ENCODE peak calls at places on chromosomes 4 and X, in five cellular contexts. U is GM12878, Z is K562, L is H1, O is HepG2. D is an unnamed sample. For H3K79me2, the result is how much of the 10 kb centered on the place peaks cover.

GRCh38 chr4:52825311-52826090 is 36.6 kb upstream of the RASL11B start:
- DNase-seq in U (no peak), Z (no peak), O (peak), L (no peak), D (peak)

GRCh38 chrX:110167952-110168451 is 149.9 kb downstream of the AMMECR1 start:
- DNase-seq in L (peak), Z (peak), O (no peak), U (no peak), D (no peak)

GRCh38 chr4:86326399-86326798 is 33.5 kb downstream of the MAPK10 start:
- DNase-seq in Z (no peak), U (no peak), O (no peak), L (no peak), D (no peak)

GRCh38 chr4:124933521-124933920 is 221.0 kb upstream of the ANKRD50 start:
- DNase-seq in Z (no peak), L (no peak), O (no peak), U (no peak), D (no peak)

GRCh38 chrX:13658602-13659001 is 5.7 kb downstream of the TCEANC start:
- DNase-seq in O (peak), U (no peak), Z (peak), L (no peak), D (peak)

GRCh38 chrX:630922-631496 is 418 bp downstream of the SHOX start:
- DNase-seq in Z (no peak), L (peak), U (no peak), O (no peak), D (no peak)

GRCh38 chr4:139556735-139557505 is 901 bp upstream of the SETD7 start:
- DNase-seq in L (peak), U (no peak), Z (no peak), O (no peak), D (no peak)

GRCh38 chrX:78643874-78644273 is 15.3 kb downstream of the RTL3 start:
- DNase-seq in Z (no peak), U (no peak), L (no peak), O (no peak), D (no peak)

GRCh38 chr4:14115106-14115505 is 487.6 kb upstream of the BOD1L1 start:
- DNase-seq in U (no peak), O (no peak), L (no peak), Z (no peak), D (no peak)
- H3K79me2 ChIP-seq in U (under half), O (under half), L (under half), Z (under half), D (under half)

DNA sequence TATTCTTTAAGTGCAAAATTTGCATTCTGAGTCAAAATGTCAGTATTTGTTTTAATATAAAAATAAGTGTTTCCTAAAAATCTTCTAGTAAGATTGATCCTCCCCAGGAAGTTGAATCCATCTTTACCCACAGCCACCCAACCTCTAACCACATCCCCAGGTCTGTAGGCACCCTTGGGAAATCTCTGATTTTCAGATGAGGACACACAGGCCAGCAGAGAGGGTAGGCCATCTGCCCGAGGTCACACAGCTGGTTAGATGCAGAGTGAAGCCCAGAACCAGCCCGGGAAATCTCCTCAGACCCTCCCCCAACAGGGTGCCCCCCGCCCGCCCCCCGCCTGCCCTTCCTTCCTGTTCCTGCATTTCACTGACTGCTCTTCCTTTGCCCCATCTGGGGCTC is 277.5 kb downstream of the FBXW7 start:
- DNase-seq in O (no peak), U (no peak), L (no peak), Z (no peak), D (no peak)
- TF ChIP-seq SRF in O (no peak), U (no peak), L (no peak), Z (no peak), D (no peak)

DNA sequence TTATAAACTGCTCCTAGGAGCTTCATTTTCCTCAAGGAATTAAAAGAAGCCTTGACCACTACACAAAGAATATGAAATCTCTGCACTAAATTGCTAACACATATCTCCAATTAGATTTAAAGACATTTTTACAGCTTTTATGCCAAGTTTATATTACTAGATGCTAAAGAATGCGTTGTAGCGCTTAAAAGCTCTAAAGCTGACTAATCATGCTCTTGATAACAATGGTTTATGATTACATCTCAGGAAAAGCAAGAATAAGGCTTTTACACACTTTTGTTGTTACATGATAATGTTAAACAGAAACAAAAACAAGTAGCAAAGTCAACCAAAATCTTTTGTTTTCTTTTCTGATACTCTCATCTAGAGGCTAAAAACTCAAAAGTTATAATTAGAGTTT is 44.7 kb downstream of the SLC10A7 start:
- DNase-seq in Z (no peak), L (no peak), U (no peak), O (no peak), D (no peak)
- TF ChIP-seq ZNF274 in Z (no peak), L (no peak), U (no peak), O (no peak), D (no peak)

GRCh38 chr4:4477796-4478195 is 64.1 kb downstream of the STX18 start:
- DNase-seq in Z (no peak), U (no peak), O (no peak), L (no peak), D (no peak)
- H3K79me2 ChIP-seq in Z (under half), U (under half), O (under half), L (under half), D (under half)

GRCh38 chr4:123342498-123342897 is 54.1 kb upstream of the SPRY1 start:
- DNase-seq in U (no peak), Z (no peak), L (no peak), O (peak), D (no peak)

GRCh38 chr4:123343400-123344060 is 53.1 kb upstream of the SPRY1 start:
- DNase-seq in O (no peak), Z (no peak), U (no peak), L (no peak), D (no peak)

GRCh38 chr4:123340381-123340701 is 56.3 kb upstream of the SPRY1 start:
- DNase-seq in U (no peak), O (peak), Z (no peak), L (no peak), D (peak)

GRCh38 chr4:123338715-123339114 is 57.9 kb upstream of the SPRY1 start:
- DNase-seq in U (no peak), L (no peak), Z (no peak), O (no peak), D (no peak)

DNA sequence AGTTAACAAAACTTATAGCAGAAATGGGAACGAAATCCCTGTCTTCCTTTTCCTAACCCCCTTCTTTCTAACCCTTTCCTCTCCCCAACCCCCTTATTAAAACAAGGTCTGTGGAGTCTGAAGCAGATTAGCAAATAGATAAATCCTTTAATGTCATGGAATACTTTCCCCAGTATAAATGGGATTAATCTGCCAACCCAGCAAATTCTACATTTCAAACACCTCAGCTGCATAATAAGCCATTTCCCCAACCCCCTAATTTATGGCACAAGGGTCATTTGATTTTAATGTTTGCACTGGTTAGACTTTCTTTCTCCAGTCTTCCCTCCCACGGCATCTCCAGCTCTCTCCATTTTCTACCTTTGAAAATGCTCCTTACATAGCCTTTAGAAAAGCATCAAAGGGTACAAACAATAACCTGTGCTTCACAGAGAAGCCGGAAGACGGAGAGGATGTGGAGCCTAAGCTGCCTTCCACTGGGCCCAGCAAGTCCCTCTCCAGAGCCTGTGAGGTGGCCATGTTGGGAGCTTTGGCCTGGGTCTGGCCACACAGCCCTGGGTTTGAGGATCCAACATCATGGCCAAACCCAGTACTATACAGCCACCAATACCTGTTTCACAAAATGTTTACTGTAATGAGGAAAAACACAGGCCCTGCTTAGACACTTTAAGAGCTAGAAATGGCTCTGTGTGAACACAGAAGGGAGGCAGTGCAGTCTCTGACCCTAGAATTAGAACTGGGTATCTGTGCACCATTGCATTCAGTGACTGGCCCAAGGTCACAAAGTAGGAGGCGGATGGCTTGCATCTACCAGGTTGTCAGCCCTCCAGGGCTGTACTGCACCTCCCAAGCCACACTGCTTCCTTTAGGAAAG is 56.9 kb upstream of the SPRY1 start:
- DNase-seq in Z (no peak), L (no peak), U (no peak), O (no peak), D (no peak)
- TF ChIP-seq SRF in Z (no peak), L (no peak), U (no peak), O (no peak), D (no peak)

GRCh38 chr4:2258091-2259035 is 3.5 kb downstream of the MXD4 start:
- DNase-seq in U (no peak), O (no peak), Z (no peak), L (no peak), D (no peak)

GRCh38 chr4:2260336-2261109 is 1.4 kb downstream of the MXD4 start:
- DNase-seq in O (no peak), L (no peak), Z (no peak), U (no peak), D (no peak)

GRCh38 chr4:2259541-2260267 is 2.2 kb downstream of the MXD4 start:
- DNase-seq in L (no peak), Z (no peak), U (no peak), O (no peak), D (no peak)

GRCh38 chr4:2257361-2258001 is 4.4 kb downstream of the MXD4 start:
- DNase-seq in Z (no peak), U (no peak), L (peak), O (no peak), D (no peak)

DNA sequence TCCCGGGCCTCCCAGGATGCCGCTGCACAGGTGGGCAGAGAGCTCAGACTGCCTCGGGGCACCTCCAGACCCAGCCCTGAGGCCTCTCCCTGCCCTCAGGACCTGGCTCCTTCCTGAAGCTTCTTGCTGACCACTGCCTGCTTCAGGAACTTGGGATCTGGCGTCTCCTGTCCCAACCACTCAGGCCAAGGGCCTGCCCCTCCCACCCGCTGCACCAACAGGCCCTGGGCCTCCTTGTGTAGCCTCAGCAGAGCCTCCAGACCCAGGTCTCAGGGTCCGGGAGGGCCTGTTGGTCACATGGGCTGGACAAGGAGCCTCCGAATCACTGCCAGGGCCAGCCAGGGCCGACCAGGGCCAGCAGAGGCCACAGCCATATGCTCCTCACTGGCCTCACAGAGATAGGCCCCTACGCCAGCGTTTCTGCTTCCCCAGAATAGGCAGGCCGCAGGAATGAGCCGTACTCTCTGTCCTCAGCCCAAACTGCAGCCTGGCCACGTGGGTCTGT is 2.8 kb downstream of the MXD4 start:
- DNase-seq in U (no peak), Z (no peak), O (no peak), L (no peak), D (no peak)
- TF ChIP-seq ZNF274 in U (no peak), Z (no peak), O (no peak), L (no peak), D (no peak)

GRCh38 chr4:119286377-119287002 is 35.4 kb downstream of the FABP2 start:
- DNase-seq in L (no peak), O (peak), U (no peak), Z (no peak), D (peak)
- H3K79me2 ChIP-seq in L (under half), O (under half), U (under half), Z (under half), D (under half)

DNA sequence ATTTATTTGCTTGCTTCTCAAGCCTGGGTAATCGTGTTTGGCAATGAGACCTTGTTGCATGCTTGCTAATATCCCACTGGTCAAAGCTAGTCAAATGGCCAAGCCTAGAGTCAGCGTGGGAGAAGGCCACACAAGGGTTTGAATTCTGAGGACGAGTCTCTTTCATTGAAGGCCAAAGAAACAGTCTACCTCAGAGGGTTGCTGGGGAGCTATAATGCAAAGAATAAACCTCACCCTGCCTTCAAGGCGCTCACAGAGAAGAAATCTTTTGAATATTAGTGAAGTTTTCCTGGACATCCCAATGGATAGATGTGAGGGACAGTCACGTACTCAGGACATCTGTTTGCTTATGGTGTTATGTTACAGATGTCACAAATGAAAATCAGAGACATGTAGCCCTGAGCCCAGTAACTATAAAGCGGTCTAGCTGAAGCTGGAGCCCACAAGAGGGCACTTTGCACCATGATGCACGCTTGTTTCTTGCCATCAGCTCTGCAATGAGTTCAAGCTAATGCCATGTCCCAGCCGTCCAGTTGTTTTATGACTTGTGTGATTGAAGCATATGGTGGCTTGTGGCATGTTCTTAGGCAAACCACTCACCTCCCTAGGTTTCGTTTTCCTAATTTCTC is 1.1 kb upstream of the TLR3 start:
- DNase-seq in L (peak), O (peak), Z (no peak), U (peak), D (peak)
- TF ChIP-seq SRF in L (no peak), O (no peak), Z (no peak), U (no peak), D (no peak)

GRCh38 chr4:166198516-166198915 is 325.5 kb downstream of the TLL1 start:
- DNase-seq in U (no peak), O (no peak), Z (no peak), L (no peak), D (no peak)

GRCh38 chr4:166197166-166197565 is 324.1 kb downstream of the TLL1 start:
- DNase-seq in U (no peak), O (no peak), L (no peak), Z (no peak), D (no peak)

GRCh38 chr4:166195101-166195500 is 322.1 kb downstream of the TLL1 start:
- DNase-seq in U (no peak), L (no peak), Z (no peak), O (no peak), D (no peak)

GRCh38 chr4:166198921-166199320 is 325.9 kb downstream of the TLL1 start:
- DNase-seq in Z (no peak), O (no peak), U (no peak), L (no peak), D (no peak)

GRCh38 chr4:166198041-166198440 is 325.0 kb downstream of the TLL1 start:
- DNase-seq in Z (no peak), O (no peak), U (no peak), L (no peak), D (no peak)
- TF ChIP-seq ZNF274 in Z (no peak), O (no peak), U (no peak), L (no peak), D (no peak)